ENCODE peak calls at places on chromosomes 6 and 20, in seven cellular contexts. One of them, this sample, is unnamed.

GRCh38 chr20:49328790-49329189 is 50.9 kb upstream of the ZNFX1 start:
- DNase-seq in IMR-90: no peak
- DNase-seq in left ventricle myocardium inferior: no peak
- DNase-seq in K562: no peak
- DNase-seq in mesendoderm: no peak
- DNase-seq in transverse colon: no peak
- DNase-seq in tibial nerve: no peak
- DNase-seq in this sample: no peak

GRCh38 chr20:50346372-50347347 is 156.0 kb downstream of the CEBPB start:
- DNase-seq in K562: no peak
- DNase-seq in left ventricle myocardium inferior: peak
- DNase-seq in IMR-90: peak
- DNase-seq in tibial nerve: peak
- DNase-seq in transverse colon: peak
- DNase-seq in mesendoderm: no peak
- DNase-seq in this sample: no peak

GRCh38 chr6:144559865-144560603 is 274.9 kb downstream of the UTRN start:
- DNase-seq in transverse colon: no peak
- DNase-seq in IMR-90: peak
- DNase-seq in K562: no peak
- DNase-seq in mesendoderm: no peak
- DNase-seq in tibial nerve: no peak
- DNase-seq in left ventricle myocardium inferior: no peak
- DNase-seq in this sample: no peak

GRCh38 chr20:57335392-57335791 is 5.8 kb downstream of the SPO11 start:
- DNase-seq in IMR-90: no peak
- DNase-seq in transverse colon: no peak
- DNase-seq in mesendoderm: no peak
- DNase-seq in left ventricle myocardium inferior: no peak
- DNase-seq in tibial nerve: no peak
- DNase-seq in K562: no peak
- DNase-seq in this sample: no peak

GRCh38 chr6:127022297-127022696 is 96.2 kb upstream of the RSPO3 start:
- DNase-seq in mesendoderm: no peak
- DNase-seq in K562: no peak
- DNase-seq in tibial nerve: no peak
- DNase-seq in left ventricle myocardium inferior: no peak
- DNase-seq in transverse colon: peak
- DNase-seq in IMR-90: no peak
- DNase-seq in this sample: no peak

GRCh38 chr6:26250806-26251075 is 114.3 kb upstream of the BTN3A2 start:
- DNase-seq in IMR-90: peak
- DNase-seq in tibial nerve: no peak
- DNase-seq in left ventricle myocardium inferior: no peak
- DNase-seq in K562: no peak
- DNase-seq in transverse colon: peak
- DNase-seq in mesendoderm: no peak
- DNase-seq in this sample: no peak

GRCh38 chr20:34546751-34547181 is 11.8 kb upstream of the MAP1LC3A start:
- DNase-seq in mesendoderm: no peak
- DNase-seq in IMR-90: no peak
- DNase-seq in K562: no peak
- DNase-seq in transverse colon: peak
- DNase-seq in left ventricle myocardium inferior: no peak
- DNase-seq in tibial nerve: no peak
- DNase-seq in this sample: no peak

GRCh38 chr6:159203304-159204005 is 34.3 kb downstream of the FNDC1 start:
- DNase-seq in IMR-90: peak
- DNase-seq in tibial nerve: peak
- DNase-seq in left ventricle myocardium inferior: no peak
- DNase-seq in mesendoderm: no peak
- DNase-seq in transverse colon: no peak
- DNase-seq in K562: no peak
- DNase-seq in this sample: no peak

GRCh38 chr6:15521516-15521915 is 141.3 kb downstream of the DTNBP1 start:
- DNase-seq in left ventricle myocardium inferior: no peak
- DNase-seq in IMR-90: no peak
- DNase-seq in mesendoderm: no peak
- DNase-seq in K562: no peak
- DNase-seq in transverse colon: no peak
- DNase-seq in tibial nerve: no peak
- DNase-seq in this sample: no peak

GRCh38 chr6:35185302-35185681 is 28.5 kb upstream of the SCUBE3 start:
- DNase-seq in mesendoderm: no peak
- DNase-seq in tibial nerve: no peak
- DNase-seq in left ventricle myocardium inferior: peak
- DNase-seq in transverse colon: no peak
- DNase-seq in K562: peak
- DNase-seq in IMR-90: peak
- DNase-seq in this sample: no peak

GRCh38 chr6:112016335-112016734 is 37.6 kb upstream of the CCN6 start:
- DNase-seq in K562: no peak
- DNase-seq in IMR-90: peak
- DNase-seq in left ventricle myocardium inferior: peak
- DNase-seq in transverse colon: no peak
- DNase-seq in mesendoderm: no peak
- DNase-seq in tibial nerve: no peak
- DNase-seq in this sample: no peak

GRCh38 chr6:7591770-7592169 is 1.8 kb downstream of the SNRNP48 start:
- DNase-seq in tibial nerve: no peak
- DNase-seq in K562: no peak
- DNase-seq in transverse colon: no peak
- DNase-seq in left ventricle myocardium inferior: no peak
- DNase-seq in IMR-90: no peak
- DNase-seq in mesendoderm: no peak
- DNase-seq in this sample: no peak

GRCh38 chr6:63440057-63440456 is 120.3 kb upstream of the LGSN start:
- DNase-seq in transverse colon: no peak
- DNase-seq in mesendoderm: peak
- DNase-seq in tibial nerve: no peak
- DNase-seq in IMR-90: no peak
- DNase-seq in left ventricle myocardium inferior: no peak
- DNase-seq in K562: no peak
- DNase-seq in this sample: no peak

GRCh38 chr20:35226126-35226774 is at the start of gene MMP24:
- DNase-seq in mesendoderm: peak
- DNase-seq in left ventricle myocardium inferior: no peak
- DNase-seq in IMR-90: no peak
- DNase-seq in tibial nerve: no peak
- DNase-seq in K562: no peak
- DNase-seq in transverse colon: no peak
- DNase-seq in this sample: no peak

DNA sequence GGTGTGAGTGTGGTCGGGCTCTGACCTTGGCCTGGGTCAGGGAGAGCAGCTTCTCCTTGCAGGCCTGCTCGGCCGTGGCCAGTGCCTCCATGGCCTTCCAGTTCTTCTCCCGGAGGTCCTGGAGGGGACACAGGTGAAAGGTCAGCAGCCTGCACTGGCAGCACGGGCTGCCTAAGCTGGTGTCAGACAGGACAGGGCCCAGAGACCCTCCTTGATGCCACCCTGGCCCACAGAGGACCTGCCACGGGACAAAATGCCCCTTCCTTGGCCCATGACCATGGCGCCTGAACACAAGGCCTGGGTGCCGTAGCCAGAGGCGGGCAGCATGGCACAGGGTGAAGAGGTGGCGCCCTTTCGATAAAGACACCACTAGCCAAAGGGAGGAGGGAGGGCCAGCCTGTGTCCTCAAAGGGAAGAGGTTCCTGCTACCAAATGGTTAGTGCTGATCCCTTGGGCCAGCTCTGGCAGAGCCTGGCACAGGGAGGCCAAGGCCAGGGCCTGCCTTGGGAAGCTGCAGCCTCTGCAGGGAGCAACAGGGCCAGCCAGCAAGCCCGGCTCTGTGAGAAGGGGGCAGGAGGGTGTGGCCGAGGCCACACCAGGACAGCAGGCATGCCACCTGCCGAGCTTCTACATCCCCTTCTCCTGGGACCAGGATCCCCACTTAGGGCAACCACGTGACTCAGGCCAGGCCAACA is 54.8 kb downstream of the DSTN start:
- DNase-seq in IMR-90: no peak
- DNase-seq in mesendoderm: no peak
- DNase-seq in transverse colon: no peak
- DNase-seq in left ventricle myocardium inferior: peak
- DNase-seq in K562: no peak
- DNase-seq in tibial nerve: no peak
- DNase-seq in this sample: no peak
- H3K27ac ChIP-seq in IMR-90: no peak
- H3K27ac ChIP-seq in mesendoderm: no peak
- H3K27ac ChIP-seq in transverse colon: no peak
- H3K27ac ChIP-seq in left ventricle myocardium inferior: no peak
- H3K27ac ChIP-seq in K562: no peak
- H3K27ac ChIP-seq in tibial nerve: no peak
- H3K27ac ChIP-seq in this sample: no peak

GRCh38 chr6:56073315-56073714 is 174.1 kb downstream of the COL21A1 start:
- DNase-seq in transverse colon: no peak
- DNase-seq in left ventricle myocardium inferior: no peak
- DNase-seq in IMR-90: no peak
- DNase-seq in mesendoderm: no peak
- DNase-seq in tibial nerve: no peak
- DNase-seq in K562: no peak
- DNase-seq in this sample: no peak

GRCh38 chr6:56079761-56080540 is 167.4 kb downstream of the COL21A1 start:
- DNase-seq in K562: no peak
- DNase-seq in left ventricle myocardium inferior: no peak
- DNase-seq in mesendoderm: no peak
- DNase-seq in tibial nerve: no peak
- DNase-seq in transverse colon: no peak
- DNase-seq in IMR-90: no peak
- DNase-seq in this sample: no peak

GRCh38 chr6:56073761-56074160 is 173.6 kb downstream of the COL21A1 start:
- DNase-seq in mesendoderm: no peak
- DNase-seq in K562: no peak
- DNase-seq in IMR-90: no peak
- DNase-seq in transverse colon: no peak
- DNase-seq in left ventricle myocardium inferior: no peak
- DNase-seq in tibial nerve: no peak
- DNase-seq in this sample: no peak

GRCh38 chr6:56072856-56073255 is 174.5 kb downstream of the COL21A1 start:
- DNase-seq in mesendoderm: no peak
- DNase-seq in tibial nerve: no peak
- DNase-seq in transverse colon: no peak
- DNase-seq in IMR-90: no peak
- DNase-seq in K562: no peak
- DNase-seq in left ventricle myocardium inferior: no peak
- DNase-seq in this sample: no peak

GRCh38 chr6:56076033-56076432 is 171.3 kb downstream of the COL21A1 start:
- DNase-seq in K562: no peak
- DNase-seq in mesendoderm: peak
- DNase-seq in left ventricle myocardium inferior: no peak
- DNase-seq in IMR-90: no peak
- DNase-seq in tibial nerve: no peak
- DNase-seq in transverse colon: no peak
- DNase-seq in this sample: no peak
- H3K27ac ChIP-seq in K562: no peak
- H3K27ac ChIP-seq in mesendoderm: no peak
- H3K27ac ChIP-seq in left ventricle myocardium inferior: no peak
- H3K27ac ChIP-seq in IMR-90: no peak
- H3K27ac ChIP-seq in tibial nerve: no peak
- H3K27ac ChIP-seq in transverse colon: no peak
- H3K27ac ChIP-seq in this sample: no peak

DNA sequence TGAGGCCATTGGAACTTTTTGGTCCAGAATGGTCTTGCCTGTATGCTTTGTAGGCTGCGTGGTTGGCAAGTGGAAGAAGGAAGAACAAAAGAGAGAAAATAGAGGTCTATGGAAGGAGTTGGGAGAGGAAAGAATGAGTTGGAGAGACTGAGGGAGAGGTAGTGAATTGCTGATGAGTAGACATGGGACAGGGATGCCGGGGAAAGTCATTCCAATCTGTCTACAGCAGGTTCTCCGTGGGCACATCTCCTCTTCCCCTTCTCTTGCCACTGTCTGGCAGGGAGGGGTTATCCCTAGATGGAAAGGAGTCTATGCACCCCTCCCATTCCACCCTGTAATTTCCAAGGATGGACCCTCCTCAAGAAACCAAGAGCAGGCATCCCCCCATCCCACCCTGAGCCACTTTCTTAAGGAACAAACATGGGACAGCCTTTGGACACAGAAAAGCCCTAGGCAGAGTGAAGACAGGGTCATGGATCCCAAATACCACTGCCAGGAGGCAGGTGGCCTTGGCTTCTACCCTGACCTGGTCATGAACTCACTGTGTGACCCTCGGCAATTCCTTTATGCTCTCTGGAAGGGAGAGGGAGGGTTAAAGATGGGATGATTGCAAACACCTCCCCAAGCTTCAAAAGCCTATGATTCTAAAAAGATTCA is 196.9 kb downstream of the LRFN2 start:
- DNase-seq in tibial nerve: no peak
- DNase-seq in IMR-90: no peak
- DNase-seq in transverse colon: no peak
- DNase-seq in mesendoderm: no peak
- DNase-seq in K562: no peak
- DNase-seq in left ventricle myocardium inferior: no peak
- DNase-seq in this sample: no peak
- H3K27ac ChIP-seq in tibial nerve: no peak
- H3K27ac ChIP-seq in IMR-90: no peak
- H3K27ac ChIP-seq in transverse colon: no peak
- H3K27ac ChIP-seq in mesendoderm: no peak
- H3K27ac ChIP-seq in K562: no peak
- H3K27ac ChIP-seq in left ventricle myocardium inferior: no peak
- H3K27ac ChIP-seq in this sample: no peak

GRCh38 chr6:170265655-170266054 is 25.2 kb downstream of the DLL1 start:
- DNase-seq in tibial nerve: no peak
- DNase-seq in mesendoderm: no peak
- DNase-seq in K562: peak
- DNase-seq in left ventricle myocardium inferior: peak
- DNase-seq in transverse colon: peak
- DNase-seq in IMR-90: no peak
- DNase-seq in this sample: no peak
- H3K27ac ChIP-seq in tibial nerve: no peak
- H3K27ac ChIP-seq in mesendoderm: no peak
- H3K27ac ChIP-seq in K562: no peak
- H3K27ac ChIP-seq in left ventricle myocardium inferior: peak
- H3K27ac ChIP-seq in transverse colon: peak
- H3K27ac ChIP-seq in IMR-90: no peak
- H3K27ac ChIP-seq in this sample: no peak